ENCODE peak calls at places on chromosomes 12 and 14, in six cellular contexts. A, B, C, Q, L and H are unnamed samples. For H3K4me1, the result is how much of the 10 kb centered on the place peaks cover.

GRCh38 chr14:51873221-51873893 is 12.9 kb downstream of the GNG2 start:
- DNase-seq in C (peak), L (no peak), Q (no peak), A (no peak), B (no peak), H (peak)

GRCh38 chr12:100987552-100988277 is 193.1 kb downstream of the ANO4 start:
- DNase-seq in Q (peak), B (peak), L (no peak), C (peak), A (peak), H (peak)

GRCh38 chr12:90449611-90450010 is 505.4 kb downstream of the CCER1 start:
- DNase-seq in A (no peak), Q (no peak), B (no peak), C (no peak), L (no peak), H (no peak)

GRCh38 chr12:101968770-101969169 is 91.4 kb downstream of the DRAM1 start:
- DNase-seq in L (no peak), A (no peak), Q (no peak), C (no peak), B (no peak), H (peak)

GRCh38 chr14:102182190-102182589 is 42.5 kb downstream of the WDR20 start:
- DNase-seq in Q (no peak), C (no peak), B (no peak), A (no peak), L (no peak), H (peak)

GRCh38 chr14:52703225-52703624 is 3.8 kb upstream of the PSMC6 start:
- DNase-seq in Q (no peak), C (peak), L (peak), A (no peak), B (no peak), H (peak)

GRCh38 chr14:93337884-93338283 is 5.0 kb upstream of the BTBD7 start:
- DNase-seq in L (no peak), A (no peak), C (no peak), Q (no peak), B (no peak), H (no peak)

GRCh38 chr12:47545938-47546609 is 159.8 kb downstream of the RPAP3 start:
- DNase-seq in A (no peak), B (no peak), C (no peak), Q (no peak), L (no peak), H (no peak)

GRCh38 chr14:60067911-60068310 is 23.8 kb upstream of the PCNX4 start:
- DNase-seq in Q (no peak), L (no peak), C (no peak), B (no peak), A (no peak), H (no peak)

GRCh38 chr12:94584370-94584769 is 66.0 kb downstream of the TMCC3 start:
- DNase-seq in L (no peak), A (no peak), Q (no peak), B (no peak), C (no peak), H (no peak)

GRCh38 chr12:89783321-89784060 is 74.9 kb upstream of the ATP2B1 start:
- DNase-seq in A (peak), B (no peak), L (no peak), Q (no peak), C (peak), H (no peak)

GRCh38 chr14:29858299-29858698 is 69.3 kb downstream of the PRKD1 start:
- DNase-seq in B (peak), Q (no peak), A (no peak), C (no peak), L (no peak), H (no peak)

GRCh38 chr12:40668095-40668494 is 24.1 kb upstream of the CNTN1 start:
- DNase-seq in A (no peak), L (no peak), Q (no peak), C (no peak), B (no peak), H (no peak)

GRCh38 chr12:65720136-65720535 is 104.1 kb upstream of the HMGA2 start:
- DNase-seq in C (no peak), L (no peak), Q (no peak), B (no peak), A (no peak), H (peak)

GRCh38 chr12:53287741-53288216 is 7.6 kb upstream of the PFDN5 start:
- DNase-seq in B (peak), A (peak), L (peak), Q (peak), C (peak), H (peak)

GRCh38 chr12:82942963-82943362 is 256.3 kb downstream of the TMTC2 start:
- DNase-seq in Q (no peak), L (no peak), C (no peak), B (no peak), A (no peak), H (no peak)

GRCh38 chr12:75047885-75048525 is 161.6 kb downstream of the KCNC2 start:
- DNase-seq in A (no peak), Q (no peak), B (no peak), C (no peak), L (no peak), H (no peak)

GRCh38 chr12:67193705-67194104 is 75.5 kb upstream of the CAND1 start:
- DNase-seq in C (peak), L (no peak), Q (no peak), A (no peak), B (peak), H (no peak)

GRCh38 chr14:104980601-104981531 is 2.7 kb upstream of the AHNAK2 start:
- DNase-seq in A (peak), L (no peak), Q (no peak), B (no peak), C (peak), H (no peak)

GRCh38 chr12:33480366-33480765 is 40.7 kb upstream of the SYT10 start:
- DNase-seq in Q (no peak), C (no peak), L (no peak), A (no peak), B (no peak), H (no peak)

GRCh38 chr12:108387771-108388170 is 48.7 kb upstream of the CMKLR1 start:
- DNase-seq in L (no peak), A (no peak), Q (no peak), C (no peak), B (no peak), H (no peak)

GRCh38 chr12:109477185-109477962 is at the start of the genes KCTD10 and UBE3B:
- DNase-seq in B (peak), C (peak), Q (peak), A (peak), L (peak), H (peak)
- H3K4me1 ChIP-seq in B (under half), C (under half), Q (under half), A (under half), L (under half), H (under half)

GRCh38 chr14:96583605-96584041 is 81.4 kb downstream of the PAPOLA start:
- DNase-seq in B (no peak), L (peak), Q (no peak), C (no peak), A (no peak), H (no peak)

GRCh38 chr14:96584199-96584906 is 82.2 kb downstream of the PAPOLA start:
- DNase-seq in B (peak), A (no peak), L (peak), Q (no peak), C (peak), H (no peak)

GRCh38 chr14:96582641-96582980 is 80.4 kb downstream of the PAPOLA start:
- DNase-seq in C (no peak), L (no peak), Q (no peak), A (no peak), B (no peak), H (no peak)

GRCh38 chr14:96581902-96582640 is 79.9 kb downstream of the PAPOLA start:
- DNase-seq in B (no peak), A (no peak), C (no peak), L (no peak), Q (no peak), H (no peak)

GRCh38 chr14:96582995-96583394 is 80.8 kb downstream of the PAPOLA start:
- DNase-seq in C (no peak), L (no peak), B (no peak), A (no peak), Q (no peak), H (no peak)
- TF ChIP-seq CTCF in C (no peak), L (no peak), B (no peak), A (no peak), Q (no peak), H (no peak)

GRCh38 chr12:52010152-52010622 is 3.4 kb downstream of the TAMALIN start:
- DNase-seq in C (peak), Q (peak), L (peak), A (peak), B (no peak), H (no peak)
- H3K4me1 ChIP-seq in C (under half), Q (under half), L (under half), A (under half), B (under half), H (under half)

DNA sequence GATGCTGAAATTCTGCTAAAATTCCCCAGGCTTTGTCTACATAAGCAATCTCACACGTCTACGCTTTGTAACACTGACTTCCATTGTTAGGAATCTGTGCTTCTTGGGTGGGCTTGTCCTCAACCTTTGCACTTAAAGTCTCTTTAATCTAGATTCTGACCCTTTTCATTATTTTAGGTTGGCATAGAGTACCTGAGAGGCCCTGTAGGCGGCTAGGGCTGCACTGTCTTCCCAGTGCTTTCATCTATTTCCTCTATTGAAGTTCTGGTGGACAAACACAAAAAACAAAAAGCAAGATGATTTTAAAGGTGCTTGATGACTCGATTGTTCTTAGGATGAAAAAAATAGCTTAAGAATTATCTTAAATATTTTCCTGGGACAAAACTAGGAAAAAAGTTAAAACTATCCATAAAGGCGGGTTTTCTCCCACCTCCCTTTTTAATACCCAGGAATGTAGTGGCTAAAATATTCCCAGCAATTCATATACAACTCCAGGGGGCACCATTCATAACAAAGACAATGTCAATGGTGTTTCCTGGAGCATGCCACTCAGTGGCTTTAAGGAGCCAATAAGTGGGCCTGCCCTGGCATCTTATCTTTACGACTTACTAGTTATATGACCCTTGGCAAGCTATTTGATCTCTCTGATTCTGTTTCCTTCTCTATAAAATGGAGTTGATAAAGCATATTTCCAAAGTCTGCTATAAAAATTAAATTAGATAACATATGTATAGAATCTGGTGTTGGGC is 197.5 kb downstream of the STXBP6 start:
- DNase-seq in A (no peak), B (no peak), L (no peak), C (no peak), Q (no peak), H (no peak)
- TF ChIP-seq CTCF in A (no peak), B (no peak), L (no peak), C (no peak), Q (no peak), H (no peak)

GRCh38 chr12:27573972-27574371 is 50.0 kb downstream of the PPFIBP1 start:
- DNase-seq in Q (no peak), B (no peak), A (no peak), L (no peak), C (no peak), H (peak)
- H3K4me1 ChIP-seq in Q (under half), B (under half), A (under half), L (under half), C (under half), H (half or more)

GRCh38 chr12:46354111-46354798 is 18.3 kb downstream of the SLC38A2 start:
- DNase-seq in A (no peak), Q (no peak), C (no peak), L (no peak), B (peak), H (no peak)
- TF ChIP-seq CTCF in A (no peak), Q (peak), C (no peak), L (no peak), B (peak), H (peak)

GRCh38 chr12:109475993-109476806 is 900 bp downstream of the KCTD10 start:
- DNase-seq in B (no peak), Q (no peak), L (no peak), A (no peak), C (no peak), H (no peak)

GRCh38 chr12:109476807-109477184 is 304 bp downstream of the KCTD10 start:
- DNase-seq in C (no peak), Q (no peak), A (no peak), L (no peak), B (no peak), H (no peak)

GRCh38 chr12:109475121-109475520 is 2.0 kb downstream of the KCTD10 start:
- DNase-seq in Q (no peak), C (no peak), A (no peak), B (no peak), L (no peak), H (no peak)

GRCh38 chr12:109469516-109469915 is 7.6 kb downstream of the KCTD10 start:
- DNase-seq in L (no peak), A (no peak), C (no peak), Q (no peak), B (no peak), H (no peak)

GRCh38 chr12:109473006-109473405 is 4.1 kb downstream of the KCTD10 start:
- DNase-seq in B (no peak), L (no peak), Q (no peak), C (no peak), A (no peak), H (no peak)
- H3K4me1 ChIP-seq in B (under half), L (under half), Q (under half), C (under half), A (under half), H (under half)

DNA sequence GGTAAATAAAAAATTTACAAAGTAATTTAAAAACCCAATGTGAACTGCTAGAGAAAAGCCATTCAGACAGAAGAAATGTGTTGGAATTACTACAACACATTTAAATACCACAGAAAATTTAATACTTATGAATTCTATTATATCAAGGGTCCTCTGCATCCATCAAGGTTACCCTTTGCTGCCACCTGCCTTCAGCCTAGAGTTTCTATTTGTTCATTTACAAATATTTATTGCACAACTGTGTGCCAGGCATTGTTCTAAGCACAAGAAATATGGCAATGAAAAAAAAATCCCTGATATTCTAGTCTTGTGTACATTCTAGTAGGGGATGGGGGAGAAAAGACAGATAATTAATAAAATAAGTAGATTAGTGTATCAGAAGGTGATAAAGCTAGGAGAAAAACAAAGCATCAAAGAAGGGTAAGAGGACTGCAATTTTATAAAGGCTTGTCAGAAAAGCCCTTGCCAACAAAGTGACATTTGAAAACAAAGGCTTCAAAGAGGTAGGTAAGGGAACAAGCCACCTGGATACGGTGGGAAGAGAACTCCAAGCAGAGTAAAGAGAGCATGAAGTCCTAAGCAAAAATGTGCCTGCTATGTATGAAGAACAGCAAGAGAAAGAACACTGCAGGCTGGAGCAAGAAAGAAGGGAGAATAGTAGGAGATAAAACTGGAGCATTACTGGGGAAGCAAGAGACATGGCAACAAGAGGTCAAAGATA is 59.1 kb upstream of the SLC6A13 start:
- DNase-seq in C (peak), Q (no peak), B (no peak), L (no peak), A (no peak), H (no peak)
- TF ChIP-seq CTCF in C (peak), Q (no peak), B (no peak), L (no peak), A (no peak), H (peak)

GRCh38 chr14:64943556-64943955 is 1.0 kb upstream of the GPX2 start:
- DNase-seq in C (no peak), L (no peak), A (no peak), Q (no peak), B (no peak), H (no peak)
- H3K4me1 ChIP-seq in C (under half), L (under half), A (under half), Q (under half), B (under half), H (under half)